ENCODE peak calls at places on chromosomes 5 and 9, in ten cellular contexts. H is fibroblast of lung, J is dorsolateral prefrontal cortex, P is BE2C, G is type B pancreatic cell, V is endothelial cell, C is foreskin fibroblast, E is transverse colon, X is fibroblast of mammary gland, O is coronary artery. N is an unnamed sample.

GRCh38 chr9:128733256-128733655 is 9.3 kb upstream of the ZDHHC12 start:
- DNase-seq in J (peak), E (peak), H (peak), C (peak), O (no peak), G (peak), V (peak), X (peak), P (peak), N (peak)

GRCh38 chr9:79256691-79257213 is 315.0 kb upstream of the TLE4 start:
- DNase-seq in P (peak), X (peak), V (no peak), O (no peak), C (peak), G (no peak), E (peak), J (no peak), H (peak), N (peak)

GRCh38 chr5:51382759-51383493 is at the start of gene ISL1:
- DNase-seq in V (peak), J (no peak), X (peak), G (no peak), C (peak), E (peak), O (no peak), P (peak), H (peak), N (peak)

GRCh38 chr5:6218517-6218916 is 159.8 kb downstream of the MED10 start:
- DNase-seq in P (no peak), E (no peak), J (no peak), X (no peak), G (no peak), C (no peak), O (no peak), H (no peak), V (no peak), N (no peak)

GRCh38 chr9:134554011-134554749 is 87.4 kb upstream of the COL5A1 start:
- DNase-seq in J (no peak), P (no peak), H (no peak), O (no peak), V (no peak), G (no peak), E (no peak), X (no peak), C (no peak), N (no peak)

GRCh38 chr9:61670616-61671015 is 480.8 kb downstream of the SPATA31A7 start:
- DNase-seq in G (peak), O (peak), V (no peak), X (no peak), E (peak), J (no peak), H (no peak), P (no peak), C (no peak), N (no peak)

GRCh38 chr9:35726876-35727438 is 5.0 kb downstream of the TLN1 start:
- DNase-seq in X (peak), V (no peak), G (no peak), P (no peak), J (peak), C (peak), H (peak), E (peak), O (peak), N (no peak)

GRCh38 chr9:109517798-109518435 is 19.8 kb upstream of the PTPN3 start:
- DNase-seq in J (no peak), G (no peak), E (no peak), X (no peak), O (no peak), H (no peak), V (no peak), C (no peak), P (no peak), N (no peak)

GRCh38 chr9:15622596-15622995 is 69.8 kb downstream of the CCDC171 start:
- DNase-seq in E (no peak), X (peak), O (no peak), G (no peak), P (no peak), J (no peak), C (peak), H (peak), V (no peak), N (no peak)

GRCh38 chr9:111604054-111604615 is 4.7 kb upstream of the PTGR1 start:
- DNase-seq in H (no peak), J (no peak), P (no peak), O (no peak), E (no peak), G (no peak), V (no peak), C (no peak), X (no peak), N (no peak)

GRCh38 chr5:124252751-124253146 is 493.7 kb downstream of the ZNF608 start:
- DNase-seq in O (no peak), P (peak), V (no peak), H (no peak), J (no peak), X (no peak), C (peak), G (no peak), E (no peak), N (no peak)

GRCh38 chr9:101664432-101664831 is 69.7 kb upstream of the PPP3R2 start:
- DNase-seq in X (no peak), V (no peak), E (no peak), H (no peak), P (no peak), J (no peak), G (no peak), C (no peak), O (no peak), N (no peak)

GRCh38 chr5:142860291-142860690 is 90.1 kb downstream of the ARHGAP26 start:
- DNase-seq in O (no peak), X (no peak), P (no peak), E (no peak), H (no peak), J (peak), G (no peak), C (no peak), V (no peak), N (no peak)

GRCh38 chr5:156589104-156589858 is 260.8 kb upstream of the PPP1R2B start:
- DNase-seq in J (no peak), G (no peak), C (no peak), P (no peak), X (no peak), V (no peak), H (no peak), O (no peak), E (no peak), N (no peak)

GRCh38 chr9:115042781-115043509 is 75.0 kb downstream of the TNC start:
- DNase-seq in G (no peak), J (no peak), H (peak), P (no peak), C (no peak), X (no peak), O (no peak), E (no peak), V (no peak), N (no peak)

GRCh38 chr9:33453999-33454660 is 6.7 kb upstream of the AQP3 start:
- DNase-seq in P (no peak), J (no peak), X (no peak), V (no peak), O (no peak), G (no peak), H (no peak), C (no peak), E (peak), N (no peak)

GRCh38 chr9:29830815-29831214 is 2257.5 kb upstream of the C9orf72 start:
- DNase-seq in C (no peak), G (no peak), J (no peak), P (peak), H (peak), E (peak), V (peak), X (peak), O (no peak), N (peak)
- TF ChIP-seq CTCF in C (no peak), G (peak), J (peak), P (peak), H (no peak), E (peak), V (peak), X (peak), O (no peak), N (peak)

DNA sequence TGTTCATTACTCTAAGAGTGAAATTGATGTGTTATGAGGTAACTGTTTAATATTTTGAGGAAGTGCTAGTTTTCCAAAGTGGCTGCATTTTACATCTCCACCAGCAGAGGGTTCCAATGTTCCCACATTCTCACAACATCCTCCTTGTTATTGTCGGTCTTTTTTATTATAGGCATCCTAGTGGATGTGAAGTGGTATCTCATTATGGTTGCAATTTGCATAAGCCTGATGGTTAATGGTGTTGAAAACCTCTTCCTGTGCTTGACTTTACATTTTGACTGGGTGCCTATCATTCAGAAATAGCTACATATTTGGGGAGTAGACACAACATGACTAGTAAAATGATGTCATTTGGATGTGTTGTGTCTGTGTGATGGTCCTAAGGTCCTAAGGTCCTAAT is 143.6 kb downstream of the MRPS30 start:
- DNase-seq in E (no peak), O (no peak), C (peak), V (peak), H (peak), P (peak), X (peak), G (no peak), J (no peak), N (peak)
- TF ChIP-seq CTCF in E (peak), O (no peak), C (peak), V (peak), H (peak), P (peak), X (peak), G (peak), J (peak), N (peak)

GRCh38 chr5:8650197-8650596 is 781.2 kb downstream of the MTRR start:
- DNase-seq in V (no peak), E (no peak), X (no peak), C (peak), O (no peak), G (no peak), J (no peak), H (peak), P (no peak), N (no peak)
- TF ChIP-seq CTCF in V (no peak), E (no peak), X (no peak), C (no peak), O (no peak), G (no peak), J (no peak), H (no peak), P (no peak), N (no peak)

GRCh38 chr5:139091439-139092156 is 106.6 kb downstream of the SIL1 start:
- DNase-seq in C (peak), G (no peak), V (no peak), H (no peak), X (peak), O (no peak), P (no peak), E (peak), J (no peak), N (no peak)
- TF ChIP-seq CTCF in C (no peak), G (peak), V (no peak), H (peak), X (peak), O (no peak), P (peak), E (no peak), J (peak), N (no peak)

DNA sequence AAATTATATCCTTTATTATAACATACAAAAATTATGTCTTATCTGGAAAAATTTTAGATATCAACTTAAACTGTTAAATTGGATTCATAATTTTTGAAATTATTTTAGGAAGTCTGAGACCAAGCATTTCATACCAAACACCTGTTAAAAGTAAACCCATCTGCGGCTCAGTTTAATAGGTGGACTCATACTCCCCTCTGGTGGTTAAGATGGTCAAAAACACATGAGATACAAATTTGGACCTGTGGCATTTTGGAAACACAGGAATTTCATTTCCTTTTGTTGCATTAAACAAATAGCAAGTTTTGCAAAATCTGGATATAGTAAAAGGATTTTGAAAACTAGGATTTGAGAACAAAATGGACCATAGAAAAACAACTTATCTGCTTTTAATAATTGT is 53.7 kb downstream of the RGMB start:
- DNase-seq in V (peak), O (no peak), E (no peak), C (peak), X (peak), G (no peak), J (no peak), P (no peak), H (peak), N (no peak)
- TF ChIP-seq CTCF in V (no peak), O (no peak), E (peak), C (peak), X (peak), G (peak), J (peak), P (peak), H (peak), N (peak)

GRCh38 chr5:140823475-140823874 is 2.1 kb downstream of the PCDHA5 start:
- DNase-seq in C (no peak), P (no peak), E (no peak), X (no peak), G (no peak), V (no peak), O (no peak), J (no peak), H (no peak), N (no peak)

GRCh38 chr5:140827704-140828401 is at the start of gene PCDHA6:
- DNase-seq in E (no peak), J (no peak), C (peak), O (no peak), X (peak), V (no peak), H (no peak), G (no peak), P (no peak), N (no peak)

GRCh38 chr5:140821375-140822280 is at the start of gene PCDHA5:
- DNase-seq in V (no peak), G (no peak), P (no peak), C (peak), E (no peak), X (peak), H (no peak), J (peak), O (no peak), N (no peak)

DNA sequence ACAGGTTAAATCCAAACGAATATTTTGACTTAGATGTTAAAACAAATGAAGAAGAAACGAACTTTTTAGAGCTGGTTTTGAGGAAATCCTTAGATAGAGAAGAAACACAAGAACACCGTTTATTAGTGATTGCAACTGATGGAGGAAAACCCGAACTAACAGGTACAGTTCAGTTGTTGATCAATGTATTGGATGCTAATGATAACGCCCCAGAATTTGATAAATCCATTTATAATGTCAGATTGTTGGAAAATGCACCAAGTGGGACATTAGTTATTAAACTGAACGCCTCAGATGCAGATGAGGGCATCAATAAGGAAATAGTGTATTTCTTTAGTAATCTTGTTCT is 842 bp downstream of the PCDHA5 start:
- DNase-seq in J (no peak), V (no peak), X (no peak), H (no peak), P (no peak), C (no peak), E (no peak), O (no peak), G (no peak), N (no peak)
- TF ChIP-seq CTCF in J (no peak), V (no peak), X (no peak), H (no peak), P (no peak), C (no peak), E (no peak), O (no peak), G (no peak), N (no peak)